ENCODE peak calls at places on chromosomes 5 and 9, in ten cellular contexts. L is right atrium auricular region; A is GM23338; E is adrenal gland; C is CD8-positive, alpha-beta memory T cell; P is GM23248; N is Peyer's patch; V is mammary epithelial cell; Y is cardiac fibroblast; Q is endodermal cell. R is an unnamed sample.

GRCh38 chr5:54651482-54652076 is 134.0 kb downstream of the SNX18 start:
- DNase-seq in L (peak; percentile 89), A (no peak), E (peak; percentile 83), C (no peak), P (peak; percentile 42), N (no peak), V (peak; percentile 83), Y (peak; percentile 84), Q (no peak), R (peak; percentile 97)

GRCh38 chr9:127248241-127248640 is 16.3 kb upstream of the GARNL3 start:
- DNase-seq in L (no peak), A (no peak), E (no peak), C (no peak), P (no peak), N (no peak), V (no peak), Y (no peak), Q (no peak), R (peak; percentile 33)

GRCh38 chr9:32472344-32472743 is 53.7 kb downstream of the RIGI start:
- DNase-seq in L (no peak), A (no peak), E (no peak), C (no peak), P (no peak), N (no peak), V (no peak), Y (no peak), Q (no peak), R (no peak)

GRCh38 chr9:120946259-120946658 is 19.7 kb upstream of the TRAF1 start:
- DNase-seq in L (no peak), A (no peak), E (no peak), C (no peak), P (peak; percentile 60), N (no peak), V (peak; percentile 74), Y (peak; percentile 62), Q (no peak), R (peak; percentile 50)

GRCh38 chr9:71349218-71349617 is 227.8 kb upstream of the TRPM3 start:
- DNase-seq in L (no peak), A (no peak), E (no peak), C (no peak), P (peak; percentile 83), N (no peak), V (no peak), Y (peak; percentile 6), Q (no peak), R (no peak)

GRCh38 chr9:89109666-89110065 is 69.0 kb downstream of the SHC3 start:
- DNase-seq in L (no peak), A (no peak), E (no peak), C (no peak), P (no peak), N (no peak), V (peak; percentile 48), Y (no peak), Q (no peak), R (peak; percentile 56)

GRCh38 chr9:127130661-127131538 is 8.5 kb upstream of the ANGPTL2 start:
- DNase-seq in L (peak; percentile 86), A (no peak), E (peak; percentile 91), C (no peak), P (peak; percentile 98), N (no peak), V (peak; percentile 84), Y (peak; percentile 93), Q (no peak), R (peak; percentile 96)

GRCh38 chr9:136703231-136703870 is 9.0 kb upstream of the DIPK1B start:
- DNase-seq in L (no peak), A (no peak), E (no peak), C (no peak), P (no peak), N (no peak), V (no peak), Y (no peak), Q (no peak), R (no peak)

GRCh38 chr9:24881361-24881760 is 335.7 kb upstream of the IZUMO3 start:
- DNase-seq in L (no peak), A (peak; percentile 35), E (no peak), C (no peak), P (no peak), N (no peak), V (peak; percentile 76), Y (no peak), Q (no peak), R (peak; percentile 8)

GRCh38 chr9:20684035-20684864 is at the start of gene FOCAD:
- DNase-seq in L (peak; percentile 96), A (peak; percentile 98), E (peak; percentile 98), C (peak; percentile 93), P (peak; percentile 100), N (peak; percentile 97), V (peak; percentile 94), Y (peak; percentile 96), Q (peak; percentile 98), R (peak; percentile 97)

GRCh38 chr5:180618830-180619562 is 27.7 kb upstream of the SCGB3A1 start:
- DNase-seq in L (no peak), A (peak; percentile 83), E (no peak), C (no peak), P (peak; percentile 64), N (no peak), V (peak; percentile 28), Y (peak; percentile 48), Q (peak; percentile 91), R (peak; percentile 10)
- H3K4me3 ChIP-seq in L (peak overlapping the region; percentile 30), A (peak overlapping the region; percentile 71), E (no peak overlapping the region), C (no peak overlapping the region), P (peak overlapping the region; percentile 50), N (no peak overlapping the region), V (no peak overlapping the region), Y (peak overlapping the region; percentile 41), Q (peak overlapping the region; percentile 79), R (no peak overlapping the region)

GRCh38 chr5:149406979-149407306 is 27.9 kb upstream of the IL17B start:
- DNase-seq in L (no peak), A (no peak), E (no peak), C (no peak), P (no peak), N (no peak), V (no peak), Y (no peak), Q (no peak), R (no peak)

GRCh38 chr5:149410071-149410470 is 31.0 kb upstream of the IL17B start:
- DNase-seq in L (no peak), A (no peak), E (no peak), C (no peak), P (no peak), N (no peak), V (no peak), Y (no peak), Q (no peak), R (no peak)

GRCh38 chr5:149407331-149408251 is 28.5 kb upstream of the IL17B start:
- DNase-seq in L (no peak), A (no peak), E (no peak), C (no peak), P (peak; percentile 62), N (no peak), V (no peak), Y (peak; percentile 51), Q (no peak), R (no peak)

GRCh38 chr5:149409268-149409948 is 30.3 kb upstream of the IL17B start:
- DNase-seq in L (no peak), A (peak; percentile 61), E (no peak), C (no peak), P (no peak), N (no peak), V (no peak), Y (no peak), Q (peak; percentile 83), R (no peak)

GRCh38 chr5:149408252-149409099 is 29.4 kb upstream of the IL17B start:
- DNase-seq in L (no peak), A (no peak), E (no peak), C (no peak), P (no peak), N (no peak), V (no peak), Y (no peak), Q (no peak), R (no peak)
- H3K4me3 ChIP-seq in L (peak overlapping the region; percentile 50), A (no peak overlapping the region), E (no peak overlapping the region), C (no peak overlapping the region), P (peak overlapping the region; percentile 89), N (peak overlapping the region; percentile 48), V (no peak overlapping the region), Y (peak overlapping the region; percentile 62), Q (no peak overlapping the region), R (no peak overlapping the region)

GRCh38 chr5:169583424-169584215 is at the start of gene SPDL1:
- DNase-seq in L (peak; percentile 97), A (peak; percentile 97), E (peak; percentile 98), C (peak; percentile 89), P (peak; percentile 98), N (peak; percentile 95), V (peak; percentile 93), Y (peak; percentile 98), Q (peak; percentile 98), R (peak; percentile 97)

GRCh38 chr5:169577966-169578365 is 5.6 kb upstream of the SPDL1 start:
- DNase-seq in L (no peak), A (peak; percentile 50), E (no peak), C (no peak), P (peak; percentile 79), N (no peak), V (peak; percentile 32), Y (peak; percentile 78), Q (peak; percentile 53), R (peak; percentile 34)

GRCh38 chr5:169583101-169583423 is 511 bp upstream of the SPDL1 start:
- DNase-seq in L (no peak), A (no peak), E (no peak), C (no peak), P (no peak), N (no peak), V (no peak), Y (no peak), Q (no peak), R (no peak)

GRCh38 chr5:169581580-169582227 is 1.9 kb upstream of the SPDL1 start:
- DNase-seq in L (peak; percentile 67), A (peak; percentile 84), E (peak; percentile 86), C (peak; percentile 22), P (peak; percentile 88), N (no peak), V (peak; percentile 38), Y (peak; percentile 77), Q (peak; percentile 84), R (peak; percentile 68)

DNA sequence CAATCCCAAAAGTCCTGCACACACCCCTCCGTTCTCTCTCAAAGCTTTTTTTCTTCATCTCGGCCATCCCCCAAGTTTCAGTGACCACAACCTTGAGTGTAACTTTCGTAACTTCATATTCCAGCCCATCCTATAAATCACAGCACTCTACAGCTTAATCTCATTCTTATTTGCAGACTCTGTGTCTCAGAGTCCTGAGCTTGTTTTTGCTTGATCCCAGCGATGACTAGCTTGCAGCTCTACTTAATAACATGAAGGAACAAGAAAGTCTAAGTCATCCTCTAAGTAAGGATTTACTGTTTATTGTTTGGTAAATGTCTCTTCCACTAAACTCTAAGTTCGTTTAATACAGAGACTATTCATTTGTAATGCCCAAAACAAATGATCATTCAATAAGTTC is 2.6 kb upstream of the SPDL1 start:
- DNase-seq in L (no peak), A (no peak), E (no peak), C (no peak), P (peak; percentile 54), N (no peak), V (peak; percentile 55), Y (no peak), Q (no peak), R (peak; percentile 81)
- H3K4me3 ChIP-seq in L (no peak overlapping the region), A (no peak overlapping the region), E (no peak overlapping the region), C (no peak overlapping the region), P (peak overlapping the region; percentile 2), N (no peak overlapping the region), V (no peak overlapping the region), Y (no peak overlapping the region), Q (no peak overlapping the region), R (no peak overlapping the region)

DNA sequence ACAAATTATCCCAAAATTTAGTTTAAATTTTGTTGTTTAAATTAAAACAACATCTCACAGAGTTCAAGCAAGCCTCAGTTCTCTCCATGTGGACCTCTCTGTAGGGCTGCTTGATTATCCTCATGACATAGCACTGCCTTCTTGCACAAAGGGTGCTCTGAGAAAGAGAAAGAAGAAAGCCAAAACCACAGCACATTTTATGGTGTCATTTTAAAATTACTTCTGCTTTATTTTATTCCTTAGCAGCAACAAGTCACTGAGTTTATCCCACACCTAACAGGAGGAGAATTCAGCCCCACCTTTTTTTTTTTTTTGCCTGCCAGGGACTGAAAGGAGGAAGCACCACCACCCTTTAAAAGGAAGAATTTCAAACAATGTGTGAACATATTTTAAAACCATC is 12.8 kb upstream of the KCNV2 start:
- DNase-seq in L (no peak), A (no peak), E (no peak), C (no peak), P (peak; percentile 7), N (no peak), V (peak; percentile 5), Y (no peak), Q (no peak), R (no peak)
- H3K4me3 ChIP-seq in L (no peak overlapping the region), A (no peak overlapping the region), E (no peak overlapping the region), C (no peak overlapping the region), P (no peak overlapping the region), N (no peak overlapping the region), V (no peak overlapping the region), Y (no peak overlapping the region), Q (no peak overlapping the region), R (no peak overlapping the region)